ENCODE peak calls at places on chromosomes 1 and 21, in eight cellular contexts. N is GM06990, E is uterus, P is vagina, I is HFF-Myc, T is bronchial epithelial cell, L is NB4, J is progenitor cell of endocrine pancreas. Y is an unnamed sample.

GRCh38 chr1:31855038-31855845 is 39.4 kb upstream of the SPOCD1 start:
- DNase-seq in N (no peak), E (no peak), P (no peak), I (peak), T (peak), L (no peak), J (no peak), Y (peak)

GRCh38 chr1:115219937-115220336 is 118.1 kb downstream of the NGF start:
- DNase-seq in N (no peak), E (peak), P (no peak), I (no peak), T (no peak), L (no peak), J (no peak), Y (no peak)

GRCh38 chr1:8078176-8078671 is 52.1 kb upstream of the ERRFI1 start:
- DNase-seq in N (no peak), E (no peak), P (no peak), I (no peak), T (peak), L (no peak), J (no peak), Y (peak)

GRCh38 chr21:42711667-42712066 is 58.2 kb downstream of the PDE9A start:
- DNase-seq in N (no peak), E (no peak), P (no peak), I (no peak), T (no peak), L (no peak), J (no peak), Y (no peak)

GRCh38 chr1:198977909-198978308 is 339.1 kb downstream of the PTPRC start:
- DNase-seq in N (peak), E (no peak), P (no peak), I (no peak), T (no peak), L (no peak), J (no peak), Y (no peak)

GRCh38 chr21:46128106-46128982 is 27.0 kb downstream of the FTCD start:
- DNase-seq in N (no peak), E (peak), P (no peak), I (no peak), T (no peak), L (no peak), J (no peak), Y (no peak)

GRCh38 chr1:183995322-183996035 is 42.0 kb downstream of the COLGALT2 start:
- DNase-seq in N (no peak), E (no peak), P (no peak), I (no peak), T (peak), L (no peak), J (no peak), Y (no peak)

GRCh38 chr1:36448530-36449051 is 1.7 kb downstream of the OSCP1 start:
- DNase-seq in N (no peak), E (no peak), P (no peak), I (no peak), T (peak), L (peak), J (no peak), Y (peak)

GRCh38 chr1:192668434-192668983 is 32.6 kb downstream of the RGS13 start:
- DNase-seq in N (no peak), E (no peak), P (no peak), I (no peak), T (peak), L (no peak), J (no peak), Y (no peak)

GRCh38 chr1:199362996-199363395 is 664.5 kb upstream of the NR5A2 start:
- DNase-seq in N (no peak), E (no peak), P (no peak), I (no peak), T (peak), L (no peak), J (no peak), Y (no peak)

GRCh38 chr21:42112223-42112622 is 41.1 kb downstream of the UMODL1 start:
- DNase-seq in N (no peak), E (no peak), P (no peak), I (no peak), T (no peak), L (no peak), J (no peak), Y (no peak)

GRCh38 chr21:23887709-23888303 is 1719.5 kb downstream of the MRPL39 start:
- DNase-seq in N (no peak), E (no peak), P (no peak), I (no peak), T (no peak), L (peak), J (no peak), Y (no peak)

GRCh38 chr1:234604726-234605492 is 5.1 kb downstream of the IRF2BP2 start:
- DNase-seq in N (no peak), E (no peak), P (no peak), I (no peak), T (peak), L (peak), J (no peak), Y (peak)

GRCh38 chr1:227919916-227920315 is 27.8 kb downstream of the WNT9A start:
- DNase-seq in N (no peak), E (no peak), P (no peak), I (no peak), T (no peak), L (peak), J (no peak), Y (no peak)

GRCh38 chr1:22132517-22133235 is 10.2 kb downstream of the WNT4 start:
- DNase-seq in N (no peak), E (peak), P (no peak), I (no peak), T (peak), L (no peak), J (no peak), Y (peak)

GRCh38 chr1:3993606-3994375 is 93.7 kb upstream of the C1orf174 start:
- DNase-seq in N (no peak), E (no peak), P (no peak), I (no peak), T (no peak), L (no peak), J (no peak), Y (no peak)

GRCh38 chr1:36523850-36524249 is 41.1 kb upstream of the CSF3R start:
- DNase-seq in N (no peak), E (no peak), P (no peak), I (no peak), T (no peak), L (no peak), J (no peak), Y (no peak)

GRCh38 chr1:68812295-68812694 is 315.4 kb upstream of the DEPDC1 start:
- DNase-seq in N (no peak), E (no peak), P (no peak), I (no peak), T (no peak), L (no peak), J (no peak), Y (no peak)

GRCh38 chr21:44281801-44282200 is 3.9 kb upstream of the AIRE start:
- DNase-seq in N (no peak), E (no peak), P (no peak), I (no peak), T (no peak), L (no peak), J (no peak), Y (no peak)

GRCh38 chr1:247829651-247830050 is 5.7 kb upstream of the OR14A16 start:
- DNase-seq in N (no peak), E (no peak), P (no peak), I (no peak), T (no peak), L (no peak), J (no peak), Y (no peak)

GRCh38 chr1:94481473-94481933 is 60.1 kb downstream of the F3 start:
- DNase-seq in N (peak), E (peak), P (no peak), I (peak), T (peak), L (peak), J (peak), Y (peak)

GRCh38 chr1:154344977-154345837 is 19.9 kb downstream of the ATP8B2 start:
- DNase-seq in N (no peak), E (no peak), P (no peak), I (no peak), T (peak), L (peak), J (no peak), Y (peak)

GRCh38 chr1:57725318-57725717 is 301.5 kb upstream of the DAB1 start:
- DNase-seq in N (no peak), E (no peak), P (no peak), I (no peak), T (no peak), L (no peak), J (no peak), Y (no peak)

GRCh38 chr1:67013573-67013972 is 40.4 kb downstream of the SLC35D1 start:
- DNase-seq in N (no peak), E (no peak), P (no peak), I (no peak), T (peak), L (peak), J (no peak), Y (peak)

GRCh38 chr1:65505547-65506325 is 85.3 kb downstream of the LEPR start:
- DNase-seq in N (no peak), E (no peak), P (no peak), I (no peak), T (no peak), L (no peak), J (no peak), Y (no peak)

GRCh38 chr1:44407430-44408180 is 2.5 kb downstream of the RNF220 start:
- DNase-seq in N (peak), E (no peak), P (no peak), I (no peak), T (no peak), L (no peak), J (peak), Y (no peak)

GRCh38 chr1:91765293-91765692 is 120.7 kb downstream of the TGFBR3 start:
- DNase-seq in N (no peak), E (no peak), P (no peak), I (no peak), T (no peak), L (no peak), J (no peak), Y (no peak)

GRCh38 chr21:45986316-45987051 is 4.9 kb downstream of the COL6A1 start:
- DNase-seq in N (peak), E (no peak), P (no peak), I (no peak), T (no peak), L (no peak), J (no peak), Y (no peak)

GRCh38 chr1:158035014-158035413 is 41.6 kb downstream of the KIRREL1 start:
- DNase-seq in N (no peak), E (no peak), P (no peak), I (no peak), T (no peak), L (no peak), J (no peak), Y (no peak)

GRCh38 chr1:200916152-200916551 is 21.5 kb downstream of the INAVA start:
- DNase-seq in N (no peak), E (no peak), P (no peak), I (no peak), T (no peak), L (no peak), J (no peak), Y (no peak)
- TF ChIP-seq CTCF in N (peak), E (no peak), P (no peak), I (peak), T (peak), L (peak), J (peak), Y (peak)

DNA sequence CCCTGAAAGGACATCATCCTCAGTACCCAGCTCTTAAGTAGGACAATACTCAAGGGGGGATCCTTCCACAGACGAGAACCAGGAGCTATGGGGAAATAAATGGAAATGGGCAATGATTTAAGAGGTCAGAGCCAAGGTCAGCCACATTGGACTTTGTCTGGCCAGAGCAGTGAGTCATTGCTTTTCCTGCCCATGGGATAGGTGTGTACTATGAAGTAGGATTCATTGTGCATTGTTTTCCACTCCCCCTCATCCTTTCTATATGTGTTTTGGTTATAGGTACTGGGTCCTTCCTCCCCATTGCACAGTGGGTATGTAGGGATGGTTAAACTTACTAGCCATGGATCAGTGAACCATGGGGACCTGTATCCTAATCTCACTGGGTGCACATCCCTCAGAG is 328.9 kb upstream of the USP25 start:
- DNase-seq in N (no peak), E (no peak), P (no peak), I (no peak), T (no peak), L (no peak), J (no peak), Y (peak)
- TF ChIP-seq CTCF in N (no peak), E (no peak), P (no peak), I (no peak), T (no peak), L (no peak), J (no peak), Y (no peak)

GRCh38 chr1:16204634-16205332 is 7.7 kb downstream of the ARHGEF19 start:
- DNase-seq in N (no peak), E (no peak), P (no peak), I (no peak), T (no peak), L (peak), J (no peak), Y (peak)
- TF ChIP-seq CTCF in N (peak), E (no peak), P (no peak), I (peak), T (peak), L (peak), J (peak), Y (no peak)

GRCh38 chr1:18875107-18875795 is 15.8 kb upstream of the TAS1R2 start:
- DNase-seq in N (peak), E (peak), P (no peak), I (peak), T (peak), L (peak), J (peak), Y (peak)
- TF ChIP-seq CTCF in N (peak), E (peak), P (peak), I (peak), T (peak), L (peak), J (peak), Y (peak)